ENCODE peak calls at places on chromosomes 13 and 19, in six cellular contexts. P is Kasumi-1; V is stimulated activated CD8-positive, alpha-beta memory T cell treated with anti-CD3 and anti-CD28 coated beads, Interleukin-7, amount 100 ng/mL, for 48 hours; R is WTC11; Y is activated T-cell treated with anti-CD3 and anti-CD28 coated beads for 1 hour; M is left lung. W is an unnamed sample.

GRCh38 chr13:98937911-98938381 is 39.9 kb downstream of the DOCK9 start:
- DNase-seq in P (no peak), V (no peak), R (peak), Y (no peak), M (no peak), W (peak)

GRCh38 chr13:100381595-100382224 is 206.9 kb downstream of the GGACT start:
- DNase-seq in P (no peak), V (no peak), R (no peak), Y (no peak), M (no peak), W (no peak)

GRCh38 chr13:36395280-36395679 is 37.0 kb upstream of the CCNA1 start:
- DNase-seq in P (peak), V (no peak), R (no peak), Y (no peak), M (no peak), W (no peak)

GRCh38 chr13:46170268-46170667 is 11.7 kb downstream of the LCP1 start:
- DNase-seq in P (no peak), V (no peak), R (no peak), Y (no peak), M (no peak), W (no peak)

GRCh38 chr19:52007436-52007804 is 591 bp downstream of the ZNF615 start:
- DNase-seq in P (no peak), V (no peak), R (peak), Y (no peak), M (no peak), W (no peak)

GRCh38 chr13:28805193-28805819 is 14.8 kb upstream of the MTUS2 start:
- DNase-seq in P (no peak), V (no peak), R (peak), Y (no peak), M (peak), W (peak)

GRCh38 chr19:6718741-6719539 is 1.5 kb downstream of the C3 start:
- DNase-seq in P (no peak), V (no peak), R (peak), Y (no peak), M (peak), W (peak)

GRCh38 chr13:35856084-35856483 is 275.1 kb downstream of the DCLK1 start:
- DNase-seq in P (no peak), V (no peak), R (no peak), Y (no peak), M (no peak), W (no peak)

GRCh38 chr13:112142401-112142930 is 75.5 kb downstream of the SOX1 start:
- DNase-seq in P (no peak), V (no peak), R (no peak), Y (no peak), M (no peak), W (peak)

GRCh38 chr13:99528547-99528946 is 27.3 kb downstream of the TM9SF2 start:
- DNase-seq in P (peak), V (no peak), R (no peak), Y (no peak), M (no peak), W (peak)

GRCh38 chr19:18292460-18292809 is 11.0 kb upstream of the JUND start:
- DNase-seq in P (no peak), V (no peak), R (peak), Y (no peak), M (no peak), W (no peak)

GRCh38 chr19:32363175-32363574 is 17.8 kb downstream of the ZNF507 start:
- DNase-seq in P (no peak), V (no peak), R (no peak), Y (no peak), M (no peak), W (no peak)

GRCh38 chr19:1244693-1245451 is 3.3 kb downstream of the ATP5F1D start:
- DNase-seq in P (no peak), V (no peak), R (no peak), Y (no peak), M (peak), W (peak)

GRCh38 chr19:7917292-7918061 is 2.7 kb upstream of the SNAPC2 start:
- DNase-seq in P (peak), V (no peak), R (peak), Y (peak), M (peak), W (peak)

GRCh38 chr13:68107667-68108066 is 877.5 kb upstream of the PCDH9 start:
- DNase-seq in P (no peak), V (no peak), R (no peak), Y (no peak), M (peak), W (no peak)

GRCh38 chr13:56351041-56351440 is 789.7 kb upstream of the PRR20A start:
- DNase-seq in P (no peak), V (no peak), R (peak), Y (no peak), M (no peak), W (no peak)